ENCODE peak calls at places on chromosome 6, in four cellular contexts. T is BJ, Q is HFF-Myc, N is A549. K is an unnamed sample.

GRCh38 chr6:98547634-98548033 is 286.7 kb upstream of the POU3F2 start:
- DNase-seq in Q (no peak), T (no peak), N (no peak), K (no peak)

GRCh38 chr6:44054635-44055559 is 72.4 kb downstream of the MRPL14 start:
- DNase-seq in N (no peak), T (peak), Q (peak), K (no peak)

GRCh38 chr6:71533939-71534379 is 245.3 kb downstream of the OGFRL1 start:
- DNase-seq in N (peak), T (no peak), Q (no peak), K (no peak)

GRCh38 chr6:157982297-157982579 is 575 bp downstream of the SYNJ2 start:
- DNase-seq in N (peak), T (no peak), Q (no peak), K (no peak)

GRCh38 chr6:56767435-56767834 is 124.7 kb upstream of the DST start:
- DNase-seq in Q (no peak), T (no peak), N (no peak), K (no peak)

GRCh38 chr6:81734081-81734480 is 18.4 kb downstream of the TENT5A start:
- DNase-seq in Q (no peak), N (no peak), T (no peak), K (no peak)

GRCh38 chr6:158797331-158798202 is 21.6 kb downstream of the EZR start:
- DNase-seq in Q (no peak), N (no peak), T (peak), K (no peak)

GRCh38 chr6:37741757-37742400 is 44.2 kb upstream of the MDGA1 start:
- DNase-seq in T (no peak), N (peak), Q (no peak), K (no peak)

GRCh38 chr6:169075211-169075621 is 178.4 kb downstream of the THBS2 start:
- DNase-seq in N (no peak), Q (no peak), T (no peak), K (no peak)

GRCh38 chr6:66369407-66369806 is 662.4 kb upstream of the EYS start:
- DNase-seq in T (no peak), Q (no peak), N (no peak), K (no peak)

GRCh38 chr6:97864366-97864765 is 581.4 kb upstream of the MMS22L start:
- DNase-seq in N (no peak), Q (no peak), T (no peak), K (no peak)

GRCh38 chr6:41489284-41489851 is 56.8 kb upstream of the FOXP4 start:
- DNase-seq in N (no peak), T (peak), Q (peak), K (no peak)

GRCh38 chr6:36556281-36556680 is 9.0 kb upstream of the STK38 start:
- DNase-seq in T (no peak), Q (no peak), N (no peak), K (no peak)

DNA sequence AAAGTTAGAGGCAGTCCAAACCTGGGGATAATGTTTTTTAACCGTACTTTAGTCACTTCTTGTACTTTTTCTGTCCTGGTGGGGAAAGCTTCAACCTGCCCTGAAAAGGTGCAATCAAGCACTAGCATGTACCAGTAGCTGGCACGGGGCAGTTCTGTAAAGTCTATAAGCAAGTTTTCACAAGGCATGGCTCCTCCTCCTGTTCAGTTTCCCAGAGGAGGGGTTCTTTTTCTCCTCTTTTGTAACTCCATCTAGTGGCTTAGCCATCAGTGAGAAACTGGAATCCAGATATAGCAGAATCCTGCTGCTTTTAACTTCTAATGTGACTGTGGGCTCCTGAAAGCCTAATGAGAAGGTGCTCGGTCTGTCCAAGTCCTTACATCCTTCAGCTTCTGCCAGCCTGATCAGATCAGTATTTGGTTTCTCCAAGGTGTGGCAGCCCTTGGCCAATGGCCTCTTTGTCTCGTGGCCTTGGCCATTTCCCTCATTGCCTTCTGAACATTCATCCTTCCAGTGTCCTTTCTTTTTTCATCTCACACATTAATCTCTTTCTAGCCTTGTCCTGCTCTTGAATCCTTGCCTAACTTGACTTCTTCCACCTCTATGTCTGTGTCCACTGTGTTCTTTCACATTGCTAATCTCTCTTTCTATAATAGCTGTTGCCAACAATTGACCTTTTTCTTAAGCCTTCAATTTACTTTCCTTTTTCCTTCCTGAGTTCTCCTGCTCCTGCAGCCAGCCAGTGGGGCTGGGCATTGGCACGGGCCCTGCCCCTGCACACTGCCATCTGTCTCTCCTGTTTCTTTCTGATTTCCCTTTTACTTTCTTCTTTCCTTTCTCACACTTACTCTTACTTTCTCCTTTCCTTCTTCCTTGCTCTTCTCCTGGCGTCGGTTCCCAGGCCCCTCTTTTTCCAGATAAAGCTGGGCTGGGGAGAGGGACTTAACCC is 222.0 kb upstream of the SYNCRIP start:
- DNase-seq in Q (no peak), N (no peak), T (no peak), K (no peak)
- H3K4me3 ChIP-seq in Q (no peak), N (no peak), T (no peak), K (no peak)

GRCh38 chr6:1611322-1611571 is 1.5 kb downstream of the FOXC1 start:
- DNase-seq in Q (no peak), N (peak), T (no peak), K (no peak)
- TF ChIP-seq CTCF in Q (peak), N (peak), T (peak), K (peak)

DNA sequence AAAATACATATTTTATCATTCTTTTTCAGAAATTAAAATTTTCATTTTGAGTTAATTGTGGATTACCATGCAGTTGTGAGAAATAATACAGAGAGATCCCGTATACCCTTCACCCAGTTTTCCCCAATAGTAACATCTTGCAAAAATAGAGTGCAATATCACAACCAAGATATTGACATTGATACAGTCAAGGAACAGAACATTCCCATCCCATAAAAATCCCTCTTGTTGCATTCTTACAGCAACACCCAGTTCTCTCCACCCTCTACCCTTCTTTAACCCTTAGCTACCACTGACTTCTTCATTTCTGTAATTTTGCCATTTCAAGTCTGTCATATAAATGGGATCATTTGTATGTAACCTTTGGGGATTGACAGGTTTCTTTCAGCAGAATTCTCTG is 6.9 kb upstream of the AKAP12 start:
- DNase-seq in T (no peak), Q (no peak), N (no peak), K (no peak)
- H3K4me3 ChIP-seq in T (no peak), Q (no peak), N (no peak), K (no peak)

GRCh38 chr6:144744720-144745119 is 459.6 kb downstream of the UTRN start:
- DNase-seq in Q (no peak), N (no peak), T (no peak), K (no peak)
- TF ChIP-seq CTCF in Q (no peak), N (no peak), T (no peak), K (no peak)

DNA sequence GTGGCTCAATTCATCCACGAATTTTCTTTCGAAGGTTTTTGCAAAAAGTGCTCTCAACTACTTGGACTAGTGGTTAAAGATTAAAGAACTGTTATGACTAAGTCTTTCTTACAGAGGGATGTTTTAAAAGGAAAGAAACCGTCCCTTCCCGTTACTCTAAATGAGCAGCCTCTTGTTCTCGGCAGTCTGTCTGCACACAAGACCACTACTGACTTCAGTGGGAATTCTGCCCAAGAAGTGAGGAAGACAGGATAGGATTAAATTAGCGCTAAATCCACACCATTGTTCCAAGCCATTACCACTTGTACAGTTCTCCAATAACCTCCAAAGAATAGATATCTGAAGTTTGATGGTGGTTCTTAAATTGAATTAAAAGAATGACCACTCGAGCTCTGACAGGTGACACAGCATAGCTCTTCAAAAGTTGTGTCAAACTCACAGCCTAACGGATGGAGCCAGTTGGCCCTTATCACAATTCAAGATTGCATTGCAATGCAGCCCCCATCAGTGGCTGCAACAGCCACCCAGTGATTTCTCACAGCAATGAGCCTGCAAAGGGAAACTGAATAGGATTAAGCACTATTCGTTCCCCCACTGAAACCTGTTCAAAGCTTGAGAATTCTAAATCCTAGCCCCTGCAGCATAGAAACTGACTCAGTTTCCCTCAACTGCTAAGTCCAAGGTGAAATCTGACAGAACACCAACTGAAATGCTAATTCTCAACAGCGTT is 1.8 kb downstream of the EPB41L2 start:
- DNase-seq in Q (no peak), T (no peak), N (peak), K (no peak)
- H3K4me3 ChIP-seq in Q (peak), T (peak), N (peak), K (peak)

DNA sequence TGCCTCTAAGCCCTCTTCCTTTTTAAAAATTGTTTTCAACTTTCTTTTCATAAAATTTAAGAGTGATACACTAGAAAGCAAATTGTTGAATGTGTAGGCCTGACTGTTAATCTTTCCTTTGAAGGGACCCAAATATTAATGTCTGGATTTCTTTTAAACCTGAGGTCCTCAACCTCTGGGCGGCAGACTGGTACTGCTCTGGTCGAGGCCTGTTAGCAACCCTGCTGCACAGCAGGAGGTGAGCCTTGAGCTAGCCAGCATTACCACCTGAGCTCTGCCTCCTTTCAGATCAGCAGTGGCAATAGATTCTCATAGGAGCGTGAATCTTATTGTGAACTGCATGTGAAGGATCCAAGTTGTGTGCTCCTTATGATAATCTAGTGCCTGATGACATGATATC is 191.2 kb downstream of the MANEA start:
- DNase-seq in N (no peak), Q (no peak), T (no peak), K (no peak)
- TF ChIP-seq CTCF in N (no peak), Q (no peak), T (no peak), K (peak)